ENCODE peak calls at places on chromosome 1, in six cellular contexts. One of them, this sample, is unnamed.

GRCh38 chr1:117638759-117639158 is 32.9 kb downstream of the TENT5C start:
- DNase-seq in K562: peak; percentile 58
- DNase-seq in adrenal gland: no peak
- DNase-seq in tibial artery: no peak
- DNase-seq in body of pancreas: no peak
- DNase-seq in mammary epithelial cell: no peak
- DNase-seq in this sample: no peak

GRCh38 chr1:205568135-205568468 is 63.6 kb downstream of the CDK18 start:
- DNase-seq in K562: no peak
- DNase-seq in adrenal gland: no peak
- DNase-seq in tibial artery: no peak
- DNase-seq in body of pancreas: no peak
- DNase-seq in mammary epithelial cell: no peak
- DNase-seq in this sample: peak; percentile 4

GRCh38 chr1:47883963-47884362 is 113.2 kb downstream of the TRABD2B start:
- DNase-seq in K562: no peak
- DNase-seq in adrenal gland: no peak
- DNase-seq in tibial artery: peak; percentile 12
- DNase-seq in body of pancreas: no peak
- DNase-seq in mammary epithelial cell: no peak
- DNase-seq in this sample: no peak

GRCh38 chr1:25795955-25796806 is 3.8 kb upstream of the SELENON start:
- DNase-seq in K562: no peak
- DNase-seq in adrenal gland: no peak
- DNase-seq in tibial artery: no peak
- DNase-seq in body of pancreas: peak; percentile 72
- DNase-seq in mammary epithelial cell: peak; percentile 36
- DNase-seq in this sample: no peak

GRCh38 chr1:204962742-204963632 is 80.0 kb upstream of the CNTN2 start:
- DNase-seq in K562: no peak
- DNase-seq in adrenal gland: no peak
- DNase-seq in tibial artery: no peak
- DNase-seq in body of pancreas: no peak
- DNase-seq in mammary epithelial cell: no peak
- DNase-seq in this sample: peak; percentile 94

GRCh38 chr1:156499194-156499702 is 1.3 kb downstream of the MEF2D start:
- DNase-seq in K562: peak; percentile 21
- DNase-seq in adrenal gland: no peak
- DNase-seq in tibial artery: peak; percentile 68
- DNase-seq in body of pancreas: no peak
- DNase-seq in mammary epithelial cell: peak; percentile 13
- DNase-seq in this sample: no peak

GRCh38 chr1:232622981-232623380 is 7.0 kb downstream of the SIPA1L2 start:
- DNase-seq in K562: no peak
- DNase-seq in adrenal gland: no peak
- DNase-seq in tibial artery: no peak
- DNase-seq in body of pancreas: no peak
- DNase-seq in mammary epithelial cell: no peak
- DNase-seq in this sample: no peak

GRCh38 chr1:33188572-33189275 is 6.9 kb upstream of the TRIM62 start:
- DNase-seq in K562: no peak
- DNase-seq in adrenal gland: no peak
- DNase-seq in tibial artery: no peak
- DNase-seq in body of pancreas: no peak
- DNase-seq in mammary epithelial cell: peak; percentile 43
- DNase-seq in this sample: peak; percentile 64

GRCh38 chr1:202230939-202231645 is 37.5 kb downstream of the LGR6 start:
- DNase-seq in K562: no peak
- DNase-seq in adrenal gland: no peak
- DNase-seq in tibial artery: no peak
- DNase-seq in body of pancreas: no peak
- DNase-seq in mammary epithelial cell: no peak
- DNase-seq in this sample: peak; percentile 86

GRCh38 chr1:30842698-30843354 is 65.7 kb downstream of the SDC3 start:
- DNase-seq in K562: no peak
- DNase-seq in adrenal gland: peak; percentile 91
- DNase-seq in tibial artery: no peak
- DNase-seq in body of pancreas: no peak
- DNase-seq in mammary epithelial cell: no peak
- DNase-seq in this sample: no peak

GRCh38 chr1:48687271-48688045 is 89.2 kb downstream of the BEND5 start:
- DNase-seq in K562: no peak
- DNase-seq in adrenal gland: no peak
- DNase-seq in tibial artery: no peak
- DNase-seq in body of pancreas: no peak
- DNase-seq in mammary epithelial cell: no peak
- DNase-seq in this sample: no peak

GRCh38 chr1:12593621-12594066 is 24.4 kb downstream of the DHRS3 start:
- DNase-seq in K562: no peak
- DNase-seq in adrenal gland: no peak
- DNase-seq in tibial artery: peak; percentile 94
- DNase-seq in body of pancreas: no peak
- DNase-seq in mammary epithelial cell: peak; percentile 70
- DNase-seq in this sample: no peak

GRCh38 chr1:205595861-205596260 is 36.0 kb downstream of the ELK4 start:
- DNase-seq in K562: no peak
- DNase-seq in adrenal gland: peak; percentile 2
- DNase-seq in tibial artery: no peak
- DNase-seq in body of pancreas: no peak
- DNase-seq in mammary epithelial cell: peak; percentile 70
- DNase-seq in this sample: no peak

GRCh38 chr1:212584092-212584886 is 24.3 kb upstream of the ATF3 start:
- DNase-seq in K562: no peak
- DNase-seq in adrenal gland: no peak
- DNase-seq in tibial artery: no peak
- DNase-seq in body of pancreas: no peak
- DNase-seq in mammary epithelial cell: no peak
- DNase-seq in this sample: no peak

GRCh38 chr1:10796029-10796944 is at the start of gene CASZ1:
- DNase-seq in K562: peak; percentile 85
- DNase-seq in adrenal gland: peak; percentile 82
- DNase-seq in tibial artery: peak; percentile 82
- DNase-seq in body of pancreas: peak; percentile 88
- DNase-seq in mammary epithelial cell: peak; percentile 92
- DNase-seq in this sample: peak; percentile 91

GRCh38 chr1:22210176-22210575 is 67.3 kb upstream of the WNT4 start:
- DNase-seq in K562: no peak
- DNase-seq in adrenal gland: peak; percentile 8
- DNase-seq in tibial artery: no peak
- DNase-seq in body of pancreas: no peak
- DNase-seq in mammary epithelial cell: no peak
- DNase-seq in this sample: no peak

GRCh38 chr1:228287541-228288425 is 79.9 kb downstream of the OBSCN start:
- DNase-seq in K562: no peak
- DNase-seq in adrenal gland: no peak
- DNase-seq in tibial artery: peak; percentile 46
- DNase-seq in body of pancreas: no peak
- DNase-seq in mammary epithelial cell: no peak
- DNase-seq in this sample: no peak

DNA sequence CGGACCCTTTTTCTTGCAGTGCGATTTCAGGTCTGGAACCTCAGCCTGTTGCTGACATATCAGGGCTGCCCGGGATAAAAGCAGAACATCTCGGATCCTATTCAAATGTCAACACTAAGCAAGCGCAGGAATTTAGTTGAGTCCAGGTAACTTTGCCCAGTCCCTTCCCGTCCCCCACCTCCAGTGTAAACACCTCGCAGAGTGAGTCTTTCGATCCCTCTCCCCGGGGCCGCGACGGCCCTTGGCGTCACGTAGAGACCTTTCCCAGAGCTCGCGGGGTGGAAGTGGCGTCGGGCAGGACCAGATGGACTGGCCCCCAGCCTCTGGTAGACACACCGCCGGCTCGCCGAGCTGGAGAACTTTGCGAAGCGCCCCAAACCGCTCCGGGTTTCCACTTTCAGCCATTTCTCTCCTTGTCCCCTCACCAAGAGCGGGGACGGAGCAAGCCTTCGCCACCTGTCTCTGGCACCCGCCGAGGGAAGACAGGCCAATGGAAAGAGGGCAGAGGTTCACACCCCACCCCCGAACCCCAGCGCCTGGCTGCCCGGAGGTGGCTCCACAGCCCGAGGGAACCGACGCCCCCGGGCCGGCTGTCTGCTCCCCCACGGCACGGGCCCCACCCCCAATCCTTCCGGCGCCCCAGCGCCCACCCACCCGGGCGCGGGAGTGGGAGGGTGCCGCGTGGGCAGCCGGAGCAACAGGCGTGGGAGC is 570 bp downstream of the KCND3 start:
- DNase-seq in K562: no peak
- DNase-seq in adrenal gland: no peak
- DNase-seq in tibial artery: no peak
- DNase-seq in body of pancreas: peak; percentile 25
- DNase-seq in mammary epithelial cell: no peak
- DNase-seq in this sample: no peak
- H3K27me3 ChIP-seq in K562: peaks cover 30% of the 10 kb centered on the region
- H3K27me3 ChIP-seq in adrenal gland: peaks cover 4% of the 10 kb centered on the region
- H3K27me3 ChIP-seq in tibial artery: no peaks in the 10 kb centered on the region
- H3K27me3 ChIP-seq in body of pancreas: no peaks in the 10 kb centered on the region
- H3K27me3 ChIP-seq in mammary epithelial cell: peaks cover 5% of the 10 kb centered on the region
- H3K27me3 ChIP-seq in this sample: peaks cover 45% of the 10 kb centered on the region

GRCh38 chr1:18011703-18012102 is 95.9 kb upstream of the IGSF21 start:
- DNase-seq in K562: no peak
- DNase-seq in adrenal gland: no peak
- DNase-seq in tibial artery: no peak
- DNase-seq in body of pancreas: no peak
- DNase-seq in mammary epithelial cell: no peak
- DNase-seq in this sample: no peak

GRCh38 chr1:18010945-18011344 is 96.7 kb upstream of the IGSF21 start:
- DNase-seq in K562: no peak
- DNase-seq in adrenal gland: no peak
- DNase-seq in tibial artery: no peak
- DNase-seq in body of pancreas: no peak
- DNase-seq in mammary epithelial cell: no peak
- DNase-seq in this sample: no peak

GRCh38 chr1:18009061-18009728 is 98.4 kb upstream of the IGSF21 start:
- DNase-seq in K562: no peak
- DNase-seq in adrenal gland: no peak
- DNase-seq in tibial artery: no peak
- DNase-seq in body of pancreas: no peak
- DNase-seq in mammary epithelial cell: no peak
- DNase-seq in this sample: no peak

GRCh38 chr1:18009729-18010075 is 97.9 kb upstream of the IGSF21 start:
- DNase-seq in K562: no peak
- DNase-seq in adrenal gland: no peak
- DNase-seq in tibial artery: no peak
- DNase-seq in body of pancreas: no peak
- DNase-seq in mammary epithelial cell: no peak
- DNase-seq in this sample: no peak

GRCh38 chr1:18010408-18010807 is 97.2 kb upstream of the IGSF21 start:
- DNase-seq in K562: peak; percentile 51
- DNase-seq in adrenal gland: no peak
- DNase-seq in tibial artery: no peak
- DNase-seq in body of pancreas: no peak
- DNase-seq in mammary epithelial cell: no peak
- DNase-seq in this sample: no peak
- H3K27me3 ChIP-seq in K562: no peaks in the 10 kb centered on the region
- H3K27me3 ChIP-seq in adrenal gland: peaks cover 5% of the 10 kb centered on the region
- H3K27me3 ChIP-seq in tibial artery: no peaks in the 10 kb centered on the region
- H3K27me3 ChIP-seq in body of pancreas: no peaks in the 10 kb centered on the region
- H3K27me3 ChIP-seq in mammary epithelial cell: no peaks in the 10 kb centered on the region
- H3K27me3 ChIP-seq in this sample: no peaks in the 10 kb centered on the region

GRCh38 chr1:7643445-7643844 is 127.7 kb upstream of the VAMP3 start:
- DNase-seq in K562: no peak
- DNase-seq in adrenal gland: no peak
- DNase-seq in tibial artery: no peak
- DNase-seq in body of pancreas: no peak
- DNase-seq in mammary epithelial cell: no peak
- DNase-seq in this sample: no peak

GRCh38 chr1:7641587-7642417 is 129.3 kb upstream of the VAMP3 start:
- DNase-seq in K562: no peak
- DNase-seq in adrenal gland: no peak
- DNase-seq in tibial artery: no peak
- DNase-seq in body of pancreas: no peak
- DNase-seq in mammary epithelial cell: no peak
- DNase-seq in this sample: peak; percentile 33

GRCh38 chr1:7642781-7643180 is 128.3 kb upstream of the VAMP3 start:
- DNase-seq in K562: no peak
- DNase-seq in adrenal gland: no peak
- DNase-seq in tibial artery: no peak
- DNase-seq in body of pancreas: no peak
- DNase-seq in mammary epithelial cell: no peak
- DNase-seq in this sample: no peak

GRCh38 chr1:7640920-7641319 is 130.2 kb upstream of the VAMP3 start:
- DNase-seq in K562: no peak
- DNase-seq in adrenal gland: no peak
- DNase-seq in tibial artery: no peak
- DNase-seq in body of pancreas: no peak
- DNase-seq in mammary epithelial cell: no peak
- DNase-seq in this sample: no peak

GRCh38 chr1:7642418-7642704 is 128.7 kb upstream of the VAMP3 start:
- DNase-seq in K562: no peak
- DNase-seq in adrenal gland: no peak
- DNase-seq in tibial artery: no peak
- DNase-seq in body of pancreas: no peak
- DNase-seq in mammary epithelial cell: no peak
- DNase-seq in this sample: no peak
- H3K27me3 ChIP-seq in K562: peaks cover 42% of the 10 kb centered on the region
- H3K27me3 ChIP-seq in adrenal gland: no peaks in the 10 kb centered on the region
- H3K27me3 ChIP-seq in tibial artery: no peaks in the 10 kb centered on the region
- H3K27me3 ChIP-seq in body of pancreas: no peaks in the 10 kb centered on the region
- H3K27me3 ChIP-seq in mammary epithelial cell: no peaks in the 10 kb centered on the region
- H3K27me3 ChIP-seq in this sample: no peaks in the 10 kb centered on the region

GRCh38 chr1:2856821-2857290 is 55.4 kb upstream of the TTC34 start:
- DNase-seq in K562: no peak
- DNase-seq in adrenal gland: no peak
- DNase-seq in tibial artery: no peak
- DNase-seq in body of pancreas: no peak
- DNase-seq in mammary epithelial cell: no peak
- DNase-seq in this sample: no peak
- H3K27me3 ChIP-seq in K562: no peaks in the 10 kb centered on the region
- H3K27me3 ChIP-seq in adrenal gland: peaks cover 15% of the 10 kb centered on the region
- H3K27me3 ChIP-seq in tibial artery: no peaks in the 10 kb centered on the region
- H3K27me3 ChIP-seq in body of pancreas: no peaks in the 10 kb centered on the region
- H3K27me3 ChIP-seq in mammary epithelial cell: no peaks in the 10 kb centered on the region
- H3K27me3 ChIP-seq in this sample: no peaks in the 10 kb centered on the region

DNA sequence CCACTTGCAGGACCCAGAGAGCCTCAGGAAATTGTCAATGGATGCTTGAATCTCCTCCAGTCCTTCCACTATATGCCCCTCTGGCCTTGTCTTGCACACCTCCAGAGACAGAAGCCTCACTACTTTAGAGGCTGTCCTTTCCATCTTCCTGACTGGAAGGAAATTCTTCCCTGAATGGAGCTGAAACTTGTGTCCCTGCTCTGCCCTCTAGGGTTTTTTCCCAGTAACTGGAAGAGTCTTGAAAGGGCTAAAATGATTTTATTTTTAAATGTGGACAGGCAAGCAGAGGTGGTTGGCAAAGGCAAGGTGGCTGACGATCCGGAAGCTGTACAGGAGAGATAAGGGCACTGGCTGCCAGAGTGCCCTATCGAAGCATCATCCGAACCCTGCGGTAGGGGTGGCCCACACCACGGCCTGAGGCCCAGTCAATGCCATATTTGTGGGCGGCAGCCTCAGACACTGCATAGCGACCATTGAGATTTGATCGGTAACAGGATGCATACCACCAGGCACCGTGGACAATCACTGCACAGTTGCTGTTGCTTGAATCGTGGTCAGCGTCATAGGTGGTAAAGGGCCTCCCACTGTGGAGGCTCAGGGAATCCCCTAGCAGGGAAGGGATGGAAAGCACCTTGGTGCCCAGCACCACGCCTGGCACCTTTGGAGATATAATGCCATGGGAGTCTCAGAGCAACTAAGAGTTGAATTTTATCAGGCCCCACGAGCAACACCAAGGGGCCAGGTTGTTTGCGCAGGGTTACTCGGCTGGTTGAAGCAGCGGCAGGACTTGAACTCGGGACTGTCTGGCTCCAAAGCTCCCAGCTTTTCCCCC is 2.3 kb upstream of the MAP3K6 start:
- DNase-seq in K562: no peak
- DNase-seq in adrenal gland: no peak
- DNase-seq in tibial artery: no peak
- DNase-seq in body of pancreas: no peak
- DNase-seq in mammary epithelial cell: no peak
- DNase-seq in this sample: no peak
- H3K27me3 ChIP-seq in K562: no peaks in the 10 kb centered on the region
- H3K27me3 ChIP-seq in adrenal gland: no peaks in the 10 kb centered on the region
- H3K27me3 ChIP-seq in tibial artery: no peaks in the 10 kb centered on the region
- H3K27me3 ChIP-seq in body of pancreas: no peaks in the 10 kb centered on the region
- H3K27me3 ChIP-seq in mammary epithelial cell: no peaks in the 10 kb centered on the region
- H3K27me3 ChIP-seq in this sample: no peaks in the 10 kb centered on the region